ENCODE peak calls at places on chromosomes 2 and 18, in four cellular contexts. X, N, I and Z are unnamed samples.

GRCh38 chr2:238703436-238703835 is 144.4 kb upstream of the TWIST2 start:
- DNase-seq in I (no peak), N (no peak), X (peak; percentile 28), Z (no peak)

GRCh38 chr2:172179045-172179742 is 76.5 kb upstream of the DLX2 start:
- DNase-seq in I (no peak), N (no peak), X (no peak), Z (peak; percentile 56)

GRCh38 chr2:10235099-10235908 is 67.4 kb upstream of the HPCAL1 start:
- DNase-seq in X (no peak), N (no peak), I (peak; percentile 16), Z (no peak)

GRCh38 chr2:71605173-71605641 is 151.8 kb downstream of the DYSF start:
- DNase-seq in I (no peak), X (no peak), N (peak; percentile 34), Z (no peak)

GRCh38 chr18:33375829-33376228 is 64.7 kb downstream of the CCDC178 start:
- DNase-seq in X (no peak), N (no peak), I (no peak), Z (no peak)

GRCh38 chr2:54103454-54104314 is 11.7 kb upstream of the ACYP2 start:
- DNase-seq in N (peak; percentile 67), I (peak; percentile 68), X (no peak), Z (peak; percentile 69)

GRCh38 chr2:186871866-186872265 is 22.9 kb upstream of the ZSWIM2 start:
- DNase-seq in N (no peak), I (no peak), X (no peak), Z (no peak)

GRCh38 chr2:134365356-134365755 is 111.5 kb downstream of the MGAT5 start:
- DNase-seq in N (no peak), X (no peak), I (no peak), Z (no peak)

GRCh38 chr2:158297606-158298005 is 158.9 kb downstream of the CCDC148 start:
- DNase-seq in I (peak; percentile 8), N (peak; percentile 8), X (no peak), Z (peak; percentile 25)

GRCh38 chr2:142572749-142573148 is 304.7 kb upstream of the KYNU start:
- DNase-seq in X (no peak), N (no peak), I (no peak), Z (no peak)

GRCh38 chr2:132009874-132010521 is 151.8 kb downstream of the ANKRD30BL start:
- DNase-seq in I (no peak), N (no peak), X (no peak), Z (peak; percentile 6)

GRCh38 chr2:121076885-121077549 is 208.0 kb downstream of the TFCP2L1 start:
- DNase-seq in I (peak; percentile 21), X (no peak), N (peak; percentile 46), Z (peak; percentile 23)

GRCh38 chr2:163736433-163737168 is 793 bp upstream of the FIGN start:
- DNase-seq in I (peak; percentile 33), N (peak; percentile 39), X (no peak), Z (peak; percentile 48)

GRCh38 chr2:132400169-132400900 is 16.3 kb upstream of the GPR39 start:
- DNase-seq in N (peak; percentile 93), I (peak; percentile 99), X (no peak), Z (no peak)

GRCh38 chr18:48884306-48885235 is 66.2 kb downstream of the SMAD7 start:
- DNase-seq in N (no peak), I (no peak), X (no peak), Z (no peak)

GRCh38 chr2:65436825-65437221 is 4.4 kb upstream of the SPRED2 start:
- DNase-seq in N (no peak), I (no peak), X (no peak), Z (no peak)

GRCh38 chr18:55547705-55548056 is 40.3 kb downstream of the TCF4 start:
- DNase-seq in N (no peak), X (no peak), I (no peak), Z (no peak)

GRCh38 chr18:62637403-62637802 is 77.9 kb upstream of the PHLPP1 start:
- DNase-seq in N (no peak), I (no peak), X (no peak), Z (no peak)

GRCh38 chr2:121335294-121336290 is 50.6 kb upstream of the TFCP2L1 start:
- DNase-seq in I (no peak), N (no peak), X (peak; percentile 59), Z (peak; percentile 27)

GRCh38 chr2:112621792-112622527 is 23.8 kb upstream of the SLC20A1 start:
- DNase-seq in X (no peak), I (peak; percentile 94), N (peak; percentile 64), Z (peak; percentile 87)

GRCh38 chr18:48066225-48066652 is 135.8 kb upstream of the SMAD2 start:
- DNase-seq in I (no peak), N (no peak), X (no peak), Z (no peak)

GRCh38 chr2:36379710-36380448 is 24.3 kb downstream of the CRIM1 start:
- DNase-seq in N (no peak), X (no peak), I (no peak), Z (peak; percentile 63)

GRCh38 chr2:66041902-66042657 is 392.8 kb upstream of the MEIS1 start:
- DNase-seq in N (no peak), X (no peak), I (no peak), Z (no peak)

GRCh38 chr2:102159295-102159694 is 16.7 kb downstream of the IL1R1 start:
- DNase-seq in I (no peak), N (peak; percentile 60), X (no peak), Z (no peak)

GRCh38 chr2:219453691-219454131 is 19.1 kb downstream of the SPEG start:
- DNase-seq in N (peak; percentile 92), X (peak; percentile 98), I (peak; percentile 89), Z (peak; percentile 96)

GRCh38 chr2:168740788-168741187 is 61.6 kb upstream of the NOSTRIN start:
- DNase-seq in I (no peak), N (no peak), X (no peak), Z (no peak)

GRCh38 chr18:21085579-21086161 is 25.9 kb downstream of the ROCK1 start:
- DNase-seq in I (no peak), X (no peak), N (no peak), Z (no peak)

GRCh38 chr2:34997779-34998178 is 1357.8 kb upstream of the CRIM1 start:
- DNase-seq in I (no peak), N (no peak), X (no peak), Z (no peak)
- TF ChIP-seq CTCF in I (no peak), N (no peak), X (no peak), Z (no peak)

GRCh38 chr2:26898480-26899058 is 50.6 kb downstream of the DPYSL5 start:
- DNase-seq in X (no peak), N (no peak), I (no peak), Z (no peak)
- H3K4me3 ChIP-seq in X (no peak overlapping the region), N (no peak overlapping the region), I (no peak overlapping the region), Z (no peak overlapping the region)

GRCh38 chr2:68115965-68116364 is 41.7 kb upstream of the PNO1 start:
- DNase-seq in N (no peak), I (no peak), X (no peak), Z (no peak)

GRCh38 chr2:68108116-68108515 is 45.3 kb upstream of the C1D start:
- DNase-seq in I (no peak), N (no peak), X (no peak), Z (no peak)

GRCh38 chr2:68104111-68104835 is 41.5 kb upstream of the C1D start:
- DNase-seq in N (no peak), X (no peak), I (no peak), Z (no peak)

GRCh38 chr2:68107475-68107874 is 44.7 kb upstream of the C1D start:
- DNase-seq in X (no peak), N (no peak), I (no peak), Z (no peak)

GRCh38 chr2:68110102-68110501 is 47.3 kb upstream of the C1D start:
- DNase-seq in X (no peak), N (no peak), I (no peak), Z (no peak)
- TF ChIP-seq CTCF in X (no peak), N (no peak), I (no peak), Z (no peak)

GRCh38 chr2:85756822-85757435 is 3.1 kb downstream of the ATOH8 start:
- DNase-seq in I (no peak), N (no peak), X (no peak), Z (no peak)

GRCh38 chr2:85757860-85758259 is 4.1 kb downstream of the ATOH8 start:
- DNase-seq in N (no peak), X (no peak), I (no peak), Z (no peak)

GRCh38 chr2:85755122-85756027 is 1.6 kb downstream of the ATOH8 start:
- DNase-seq in X (no peak), I (peak; percentile 80), N (peak; percentile 83), Z (peak; percentile 29)

GRCh38 chr2:85754313-85755095 is 713 bp downstream of the ATOH8 start:
- DNase-seq in N (peak; percentile 44), I (peak; percentile 56), X (no peak), Z (peak; percentile 64)

GRCh38 chr2:85756195-85756594 is 2.4 kb downstream of the ATOH8 start:
- DNase-seq in I (no peak), X (no peak), N (no peak), Z (no peak)
- H3K4me3 ChIP-seq in I (peak overlapping the region; percentile 95), X (peak overlapping the region; percentile 87), N (peak overlapping the region; percentile 99), Z (peak overlapping the region; percentile 82)

DNA sequence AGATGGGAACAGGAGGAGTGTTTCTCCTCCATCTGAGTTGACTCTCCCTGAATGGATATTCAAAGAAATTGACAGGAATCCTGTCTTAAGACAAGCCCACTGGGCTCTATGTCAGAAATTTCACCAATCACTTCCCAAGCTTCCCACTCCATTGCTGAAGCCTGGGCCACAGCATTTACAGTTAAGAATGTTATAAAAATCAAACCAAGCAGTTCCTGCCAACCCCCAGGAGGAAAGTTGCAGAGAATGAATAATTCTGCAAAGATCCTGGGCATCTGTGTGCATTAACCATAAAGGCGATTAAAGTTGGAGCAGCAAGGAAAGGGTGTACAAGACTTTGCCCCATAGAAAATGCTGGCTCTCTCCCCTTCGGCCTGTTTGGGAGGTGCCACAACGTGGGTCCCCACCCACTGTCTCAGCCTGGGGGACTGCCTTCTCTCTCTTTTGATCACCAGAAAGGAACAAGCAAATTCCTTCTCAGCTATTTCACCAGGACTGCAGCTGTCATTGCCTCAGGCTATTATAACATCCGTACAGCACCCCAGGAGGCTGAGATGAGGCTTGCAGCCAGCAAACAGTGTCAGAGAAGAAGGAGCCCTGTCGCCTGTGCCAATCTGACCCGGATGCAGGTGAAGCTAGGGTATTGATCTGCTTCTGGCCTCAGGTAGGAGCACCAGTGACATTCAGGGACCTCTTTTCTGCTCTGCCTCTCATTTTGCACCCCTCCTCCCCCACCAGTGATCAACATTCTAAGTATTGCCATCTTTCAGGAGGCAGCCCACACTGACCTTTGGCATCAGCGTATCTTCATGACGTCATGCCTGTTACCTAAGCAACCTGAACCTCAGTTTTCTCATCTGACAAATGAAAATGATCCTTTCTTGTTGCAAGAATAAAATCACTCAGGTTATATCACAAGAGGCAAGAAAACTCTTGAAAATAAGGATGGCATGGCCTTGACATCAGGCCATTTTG is 219.0 kb downstream of the SH3BP4 start:
- DNase-seq in I (peak; percentile 65), X (no peak), N (peak; percentile 61), Z (peak; percentile 73)
- TF ChIP-seq CTCF in I (peak; percentile 55), X (no peak), N (peak; percentile 41), Z (peak; percentile 38)

DNA sequence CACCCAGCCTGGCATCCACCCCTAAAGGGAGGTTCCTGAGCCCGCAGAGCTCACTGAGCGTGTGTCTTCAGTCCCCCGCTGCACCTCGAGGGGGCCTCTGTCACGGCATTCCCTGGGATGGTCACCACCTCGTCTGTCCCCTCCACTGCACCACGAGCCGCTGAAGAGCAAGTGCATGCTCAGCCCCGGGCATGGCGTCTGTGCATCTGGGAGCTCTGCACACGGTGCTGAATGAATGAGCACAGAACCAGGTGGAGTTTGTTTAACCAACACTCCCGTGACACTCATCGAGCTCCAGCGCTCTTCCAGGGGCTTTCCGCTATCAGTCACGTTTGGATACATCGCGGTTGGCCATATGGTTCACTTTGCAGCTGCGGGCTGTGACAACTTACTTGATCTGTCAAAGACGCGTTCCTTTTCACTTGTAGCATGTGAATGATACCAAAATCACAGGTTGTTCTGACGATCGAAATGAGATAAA is 9.2 kb downstream of the ALLC start:
- DNase-seq in I (no peak), X (peak; percentile 70), N (peak; percentile 33), Z (no peak)
- H3K4me3 ChIP-seq in I (no peak overlapping the region), X (peak overlapping the region; percentile 27), N (peak overlapping the region; percentile 29), Z (no peak overlapping the region)

GRCh38 chr2:117917223-117917917 is 96.5 kb downstream of the CCDC93 start:
- DNase-seq in I (peak; percentile 14), N (peak; percentile 24), X (no peak), Z (no peak)
- TF ChIP-seq CTCF in I (peak; percentile 35), N (peak; percentile 40), X (no peak), Z (peak; percentile 45)